ENCODE peak calls at places on chromosomes 11 and 22, in seven cellular contexts. M, C, G, O, E, V and Z are unnamed samples.

GRCh38 chr22:44465563-44465962 is 32.5 kb downstream of the RTL6 start:
- DNase-seq in M (no peak), C (no peak), G (no peak), O (no peak), E (no peak), V (no peak), Z (no peak)

GRCh38 chr22:33921576-33922181 is 1.4 kb upstream of the LARGE1 start:
- DNase-seq in M (peak), C (peak), G (no peak), O (peak), E (peak), V (peak), Z (no peak)

GRCh38 chr11:85896871-85897270 is 41.7 kb downstream of the CCDC83 start:
- DNase-seq in M (no peak), C (no peak), G (no peak), O (no peak), E (no peak), V (no peak), Z (no peak)

GRCh38 chr11:45806937-45807791 is 2.2 kb downstream of the SLC35C1 start:
- DNase-seq in M (no peak), C (no peak), G (no peak), O (no peak), E (no peak), V (no peak), Z (no peak)

GRCh38 chr22:40578171-40578570 is 58.3 kb downstream of the MRTFA start:
- DNase-seq in M (no peak), C (no peak), G (no peak), O (no peak), E (no peak), V (no peak), Z (no peak)

GRCh38 chr11:44024977-44025376 is 22.8 kb upstream of the ACCSL start:
- DNase-seq in M (no peak), C (no peak), G (no peak), O (no peak), E (no peak), V (no peak), Z (no peak)

GRCh38 chr11:19982761-19983495 is 177.3 kb downstream of the DBX1 start:
- DNase-seq in M (no peak), C (peak), G (no peak), O (no peak), E (no peak), V (no peak), Z (no peak)

GRCh38 chr22:23547818-23548500 is 32.1 kb downstream of the IGLL1 start:
- DNase-seq in M (no peak), C (no peak), G (no peak), O (no peak), E (no peak), V (no peak), Z (no peak)

GRCh38 chr11:124669193-124669592 is 4.3 kb downstream of the SIAE start:
- DNase-seq in M (peak), C (peak), G (no peak), O (peak), E (no peak), V (no peak), Z (no peak)

GRCh38 chr11:57157624-57158023 is 24.1 kb upstream of the LRRC55 start:
- DNase-seq in M (no peak), C (no peak), G (no peak), O (no peak), E (no peak), V (no peak), Z (no peak)

GRCh38 chr11:116851631-116852030 is 14.2 kb upstream of the APOA1 start:
- DNase-seq in M (peak), C (no peak), G (no peak), O (no peak), E (no peak), V (no peak), Z (no peak)

GRCh38 chr11:72673943-72674828 is at the start of gene PDE2A:
- DNase-seq in M (no peak), C (no peak), G (no peak), O (no peak), E (no peak), V (no peak), Z (no peak)

GRCh38 chr22:21632237-21632895 is at the start of gene CCDC116:
- DNase-seq in M (no peak), C (no peak), G (peak), O (peak), E (no peak), V (no peak), Z (peak)

GRCh38 chr11:86442420-86442819 is 67.7 kb downstream of the CCDC81 start:
- DNase-seq in M (peak), C (no peak), G (no peak), O (no peak), E (no peak), V (no peak), Z (no peak)

GRCh38 chr11:124640660-124641059 is 18.0 kb downstream of the TBRG1 start:
- DNase-seq in M (peak), C (no peak), G (no peak), O (no peak), E (no peak), V (no peak), Z (no peak)

GRCh38 chr22:32919629-32920028 is 118.1 kb downstream of the TIMP3 start:
- DNase-seq in M (no peak), C (no peak), G (no peak), O (no peak), E (no peak), V (no peak), Z (no peak)

GRCh38 chr11:9943346-9944110 is 279.7 kb downstream of the SWAP70 start:
- DNase-seq in M (peak), C (peak), G (no peak), O (no peak), E (no peak), V (no peak), Z (no peak)

GRCh38 chr11:113991718-113992458 is 17.0 kb downstream of the HTR3A start:
- DNase-seq in M (peak), C (no peak), G (no peak), O (no peak), E (no peak), V (no peak), Z (no peak)

GRCh38 chr11:107017433-107018227 is 646 bp downstream of the GUCY1A2 start:
- DNase-seq in M (peak), C (peak), G (peak), O (peak), E (peak), V (peak), Z (no peak)

GRCh38 chr22:49296561-49296960 is 531.1 kb downstream of the BRD1 start:
- DNase-seq in M (no peak), C (no peak), G (no peak), O (no peak), E (no peak), V (no peak), Z (no peak)

GRCh38 chr11:721347-721912 is 15.4 kb downstream of the EPS8L2 start:
- DNase-seq in M (no peak), C (no peak), G (no peak), O (no peak), E (no peak), V (no peak), Z (no peak)

GRCh38 chr22:38696606-38697005 is 4.1 kb downstream of the JOSD1 start:
- DNase-seq in M (peak), C (peak), G (peak), O (peak), E (no peak), V (no peak), Z (no peak)